ENCODE peak calls at places on chromosomes 6 and 20, in four cellular contexts. One of them, this sample, is unnamed.

GRCh38 chr20:1934578-1935573 is 39.7 kb downstream of the SIRPA start:
- DNase-seq in HepG2: no peak
- DNase-seq in K562: no peak
- DNase-seq in H1: no peak
- DNase-seq in this sample: no peak

GRCh38 chr20:28562510-28562898 is 2695.0 kb upstream of the DEFB115 start:
- DNase-seq in HepG2: no peak
- DNase-seq in K562: peak; percentile 3
- DNase-seq in H1: no peak
- DNase-seq in this sample: no peak

GRCh38 chr6:121321282-121321681 is 13.0 kb downstream of the TBC1D32 start:
- DNase-seq in HepG2: no peak
- DNase-seq in K562: no peak
- DNase-seq in H1: no peak
- DNase-seq in this sample: no peak

GRCh38 chr20:3431109-3431508 is 23.6 kb upstream of the DNAAF9 start:
- DNase-seq in HepG2: no peak
- DNase-seq in K562: no peak
- DNase-seq in H1: no peak
- DNase-seq in this sample: no peak

GRCh38 chr6:1630771-1631217 is 21.1 kb downstream of the FOXC1 start:
- DNase-seq in HepG2: no peak
- DNase-seq in K562: peak; percentile 53
- DNase-seq in H1: no peak
- DNase-seq in this sample: peak; percentile 75

GRCh38 chr6:683742-684440 is 9.0 kb downstream of the EXOC2 start:
- DNase-seq in HepG2: no peak
- DNase-seq in K562: peak; percentile 77
- DNase-seq in H1: peak; percentile 95
- DNase-seq in this sample: no peak

GRCh38 chr6:68427630-68428029 is 207.5 kb upstream of the ADGRB3 start:
- DNase-seq in HepG2: no peak
- DNase-seq in K562: no peak
- DNase-seq in H1: no peak
- DNase-seq in this sample: no peak

GRCh38 chr20:38729767-38730166 is 5.5 kb downstream of the SLC32A1 start:
- DNase-seq in HepG2: no peak
- DNase-seq in K562: no peak
- DNase-seq in H1: no peak
- DNase-seq in this sample: no peak

GRCh38 chr6:43992783-43993505 is 134.3 kb downstream of the MRPL14 start:
- DNase-seq in HepG2: no peak
- DNase-seq in K562: no peak
- DNase-seq in H1: no peak
- DNase-seq in this sample: no peak

GRCh38 chr6:143135326-143135725 is 74.6 kb downstream of the AIG1 start:
- DNase-seq in HepG2: no peak
- DNase-seq in K562: no peak
- DNase-seq in H1: no peak
- DNase-seq in this sample: no peak

GRCh38 chr6:56534680-56535419 is 107.8 kb downstream of the DST start:
- DNase-seq in HepG2: no peak
- DNase-seq in K562: no peak
- DNase-seq in H1: peak; percentile 56
- DNase-seq in this sample: no peak

GRCh38 chr6:11272491-11273192 is 40.2 kb upstream of the NEDD9 start:
- DNase-seq in HepG2: no peak
- DNase-seq in K562: no peak
- DNase-seq in H1: no peak
- DNase-seq in this sample: no peak

GRCh38 chr6:87473419-87473903 is 687 bp downstream of the SLC35A1 start:
- DNase-seq in HepG2: peak; percentile 20
- DNase-seq in K562: peak; percentile 14
- DNase-seq in H1: no peak
- DNase-seq in this sample: no peak

GRCh38 chr6:155313602-155314091 is 637 bp downstream of the TFB1M start:
- DNase-seq in HepG2: peak; percentile 65
- DNase-seq in K562: no peak
- DNase-seq in H1: no peak
- DNase-seq in this sample: no peak

GRCh38 chr20:61014486-61014885 is 237.6 kb upstream of the CDH4 start:
- DNase-seq in HepG2: no peak
- DNase-seq in K562: no peak
- DNase-seq in H1: no peak
- DNase-seq in this sample: no peak

GRCh38 chr6:123565529-123565928 is 71.2 kb downstream of the TRDN start:
- DNase-seq in HepG2: no peak
- DNase-seq in K562: no peak
- DNase-seq in H1: no peak
- DNase-seq in this sample: no peak

GRCh38 chr6:6694825-6695710 is 106.5 kb downstream of the LY86 start:
- DNase-seq in HepG2: no peak
- DNase-seq in K562: peak; percentile 37
- DNase-seq in H1: peak; percentile 31
- DNase-seq in this sample: no peak

GRCh38 chr20:18853946-18854646 is 40.5 kb downstream of the SCP2D1 start:
- DNase-seq in HepG2: no peak
- DNase-seq in K562: no peak
- DNase-seq in H1: no peak
- DNase-seq in this sample: no peak

GRCh38 chr20:34522969-34523871 is 7.0 kb downstream of the DYNLRB1 start:
- DNase-seq in HepG2: peak; percentile 83
- DNase-seq in K562: peak; percentile 51
- DNase-seq in H1: no peak
- DNase-seq in this sample: peak; percentile 42

GRCh38 chr6:80638222-80639055 is 532.0 kb downstream of the BCKDHB start:
- DNase-seq in HepG2: peak; percentile 11
- DNase-seq in K562: no peak
- DNase-seq in H1: peak; percentile 23
- DNase-seq in this sample: peak; percentile 81

GRCh38 chr6:89895273-89895874 is 1.1 kb downstream of the GJA10 start:
- DNase-seq in HepG2: peak; percentile 12
- DNase-seq in K562: no peak
- DNase-seq in H1: no peak
- DNase-seq in this sample: no peak

GRCh38 chr6:38138374-38138773 is 318.8 kb downstream of the ZFAND3 start:
- DNase-seq in HepG2: no peak
- DNase-seq in K562: no peak
- DNase-seq in H1: peak; percentile 49
- DNase-seq in this sample: no peak

GRCh38 chr20:63224272-63225081 is 8.5 kb upstream of the YTHDF1 start:
- DNase-seq in HepG2: peak; percentile 56
- DNase-seq in K562: peak; percentile 57
- DNase-seq in H1: no peak
- DNase-seq in this sample: no peak
- TF ChIP-seq SIN3A in HepG2: no peak
- TF ChIP-seq SIN3A in K562: no peak
- TF ChIP-seq SIN3A in H1: no peak
- TF ChIP-seq SIN3A in this sample: no peak

GRCh38 chr20:348972-349841 is 2.3 kb downstream of the NRSN2 start:
- DNase-seq in HepG2: no peak
- DNase-seq in K562: no peak
- DNase-seq in H1: no peak
- DNase-seq in this sample: no peak

GRCh38 chr20:346640-347316 is at the start of gene NRSN2:
- DNase-seq in HepG2: peak; percentile 72
- DNase-seq in K562: peak; percentile 77
- DNase-seq in H1: no peak
- DNase-seq in this sample: no peak

GRCh38 chr20:347317-347639 is 367 bp downstream of the NRSN2 start:
- DNase-seq in HepG2: no peak
- DNase-seq in K562: no peak
- DNase-seq in H1: no peak
- DNase-seq in this sample: no peak

GRCh38 chr20:346033-346639 is 775 bp upstream of the NRSN2 start:
- DNase-seq in HepG2: no peak
- DNase-seq in K562: no peak
- DNase-seq in H1: no peak
- DNase-seq in this sample: no peak

DNA sequence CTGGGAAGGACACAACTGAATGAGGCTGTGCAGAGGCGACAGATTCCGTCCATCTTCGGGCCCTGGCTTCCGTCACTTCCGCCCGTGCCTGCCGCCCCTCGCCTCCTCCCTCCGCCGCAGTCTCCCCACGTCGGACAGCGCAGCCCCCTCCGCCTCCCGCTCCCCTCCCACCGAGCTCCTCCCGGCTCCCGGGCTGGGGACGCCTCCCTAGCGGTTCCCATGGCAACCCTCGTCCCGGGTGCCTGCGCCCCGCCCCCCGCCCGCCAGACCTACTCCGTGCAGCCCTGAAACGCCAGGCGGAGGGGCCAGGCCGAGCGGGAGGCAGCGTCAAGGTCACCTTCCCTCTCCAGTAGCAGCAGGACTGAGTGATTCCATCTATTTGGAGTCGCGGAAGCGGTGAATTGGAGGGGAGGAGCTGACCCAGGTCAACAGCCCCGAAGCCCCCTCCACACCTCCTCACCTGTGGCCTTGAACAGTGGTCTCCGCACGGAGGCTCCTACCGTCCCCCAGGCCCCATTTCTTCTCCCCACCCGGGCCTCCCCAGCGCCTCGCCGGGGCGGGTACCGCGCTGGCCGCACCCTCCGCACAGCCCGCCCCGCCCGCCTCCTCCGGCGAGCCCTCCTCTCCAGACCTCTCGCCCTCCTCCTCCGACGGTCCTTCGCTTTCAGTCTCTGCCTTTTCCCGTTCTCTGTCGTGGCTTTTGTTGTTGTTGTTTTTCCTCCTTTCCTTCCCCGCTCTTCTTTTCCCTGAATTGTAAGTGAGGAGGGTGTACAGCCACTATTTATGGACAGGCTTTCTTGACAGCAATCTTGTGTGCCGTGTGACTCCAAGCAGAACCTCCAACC is 951 bp downstream of the NRSN2 start:
- DNase-seq in HepG2: peak; percentile 99
- DNase-seq in K562: peak; percentile 98
- DNase-seq in H1: peak; percentile 89
- DNase-seq in this sample: no peak
- TF ChIP-seq POLR2A in HepG2: peak; percentile 85
- TF ChIP-seq POLR2A in K562: peak; percentile 85
- TF ChIP-seq POLR2A in H1: peak; percentile 32
- TF ChIP-seq POLR2A in this sample: peak; percentile 70

DNA sequence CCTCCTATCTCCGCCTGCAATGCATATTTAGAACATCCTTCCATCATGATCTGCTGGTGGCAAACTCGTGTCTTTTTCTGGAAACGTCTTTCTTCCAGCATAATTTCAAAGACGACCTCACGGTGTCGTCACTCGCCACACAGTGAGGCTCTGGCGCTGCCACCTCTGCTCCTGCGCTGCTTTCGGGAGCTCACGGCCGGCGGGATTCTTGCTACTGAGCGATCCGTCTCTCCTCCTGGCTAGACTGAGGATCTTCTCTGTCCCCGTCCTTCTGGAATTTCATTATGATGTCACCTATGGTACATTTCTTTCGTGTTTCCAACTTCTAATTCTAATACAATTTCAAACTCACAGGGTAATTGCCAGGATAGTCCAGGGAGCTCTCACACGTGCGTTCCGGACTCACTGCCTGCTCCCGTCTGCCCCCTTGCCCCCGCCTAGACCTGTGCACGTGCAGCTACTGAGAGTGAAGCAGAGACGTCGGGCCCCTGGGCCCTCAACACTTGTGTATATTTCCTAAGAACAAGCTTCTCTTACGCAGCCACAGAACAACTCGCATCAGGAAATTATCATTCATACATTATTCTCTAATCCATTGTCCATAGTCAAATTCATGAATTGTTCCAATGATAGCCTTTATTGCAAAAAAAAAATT is 25.5 kb upstream of the HELZ2 start:
- DNase-seq in HepG2: no peak
- DNase-seq in K562: no peak
- DNase-seq in H1: no peak
- DNase-seq in this sample: no peak
- TF ChIP-seq SIN3A in HepG2: no peak
- TF ChIP-seq SIN3A in K562: no peak
- TF ChIP-seq SIN3A in H1: no peak
- TF ChIP-seq SIN3A in this sample: no peak

DNA sequence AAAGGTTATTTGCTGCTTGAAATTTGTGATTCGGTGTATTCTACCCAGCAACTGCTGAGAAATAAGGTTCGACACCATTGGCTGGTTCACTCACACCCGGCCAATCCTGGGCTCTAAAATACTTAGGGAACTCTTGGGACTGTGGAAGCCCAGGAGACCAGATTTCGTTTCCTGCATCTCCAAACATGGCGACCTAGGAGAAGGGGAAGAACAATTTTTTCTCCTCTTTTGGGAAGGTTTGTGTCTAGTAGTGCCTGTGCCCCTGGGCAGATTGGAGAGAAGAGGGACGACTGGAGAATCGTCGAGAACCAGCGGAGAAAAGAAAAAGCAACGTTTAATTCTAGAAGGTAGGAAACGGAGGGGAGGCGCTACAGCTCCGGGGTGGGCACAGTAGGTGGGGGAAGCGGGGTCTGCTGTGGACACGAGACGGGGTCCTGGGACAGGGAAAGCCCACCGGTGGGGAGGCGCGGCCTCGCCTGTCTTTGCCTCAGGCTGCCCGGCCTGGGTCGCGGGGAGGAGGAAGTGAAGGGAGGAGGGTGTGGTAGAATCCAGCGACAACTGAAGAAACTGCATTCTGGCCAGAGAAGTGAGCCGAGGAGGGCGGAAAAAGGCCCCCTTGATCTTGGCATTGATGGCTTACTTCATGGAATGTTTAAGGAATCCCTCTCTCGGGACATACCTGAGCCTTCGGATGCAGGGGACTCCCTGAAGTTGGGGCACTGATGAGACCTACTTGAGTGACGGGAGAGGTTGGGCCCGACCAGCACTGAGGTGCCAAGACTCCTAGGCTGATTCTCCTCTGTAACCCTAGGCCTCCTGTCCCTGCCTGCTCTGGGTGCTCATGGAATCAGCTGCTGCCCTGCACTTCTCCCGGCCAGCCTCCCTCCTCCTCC is at the start of gene BTN2A1:
- DNase-seq in HepG2: peak; percentile 94
- DNase-seq in K562: peak; percentile 96
- DNase-seq in H1: peak; percentile 36
- DNase-seq in this sample: peak; percentile 84
- TF ChIP-seq POLR2A in HepG2: peak; percentile 60
- TF ChIP-seq POLR2A in K562: peak; percentile 80
- TF ChIP-seq POLR2A in H1: peak; percentile 40
- TF ChIP-seq POLR2A in this sample: no peak

DNA sequence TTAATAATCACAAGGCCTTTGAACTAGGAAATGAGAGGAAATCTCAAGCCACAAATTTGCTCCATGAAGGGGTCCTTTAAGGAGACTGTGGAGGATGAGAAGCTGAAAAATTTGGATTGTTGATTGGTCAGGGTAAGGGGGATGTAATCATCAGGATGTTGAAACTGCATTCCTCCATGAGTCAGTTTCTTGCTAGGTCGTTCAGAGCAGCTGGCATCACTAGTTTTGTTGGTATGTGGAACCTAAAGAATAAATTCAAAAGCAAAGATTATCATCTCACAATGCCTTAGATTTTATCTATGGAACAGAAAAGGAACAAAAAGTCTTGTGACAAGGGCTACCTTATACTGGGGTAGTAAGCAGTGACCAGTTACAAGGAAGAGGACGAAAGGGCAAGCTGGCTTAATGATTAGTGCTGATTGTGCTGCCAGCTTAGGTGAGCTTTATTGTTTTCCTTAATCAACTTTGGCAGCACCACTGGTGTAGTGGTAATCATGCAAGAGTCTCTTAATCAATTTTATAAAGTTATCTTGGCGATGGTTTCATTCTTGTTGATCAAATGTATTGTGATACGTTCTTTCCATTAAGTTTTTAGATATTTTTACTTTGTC is 36.6 kb downstream of the CRISP2 start:
- DNase-seq in HepG2: no peak
- DNase-seq in K562: no peak
- DNase-seq in H1: no peak
- DNase-seq in this sample: no peak
- TF ChIP-seq SIN3A in HepG2: no peak
- TF ChIP-seq SIN3A in K562: no peak
- TF ChIP-seq SIN3A in H1: no peak
- TF ChIP-seq SIN3A in this sample: no peak